ENCODE peak calls at places on chromosome 7, in nine cellular contexts. M, W, S, X, L, O, P, G and A are unnamed samples.

GRCh38 chr7:3787717-3788311 is 486.8 kb downstream of the SDK1 start:
- DNase-seq in M (no peak), W (no peak), S (no peak), X (no peak), L (no peak), O (no peak), P (peak), G (no peak), A (no peak)

GRCh38 chr7:150385240-150385830 is 6.2 kb downstream of the ZNF775 start:
- DNase-seq in M (no peak), W (peak), S (no peak), X (no peak), L (no peak), O (no peak), P (no peak), G (no peak), A (no peak)

GRCh38 chr7:131629203-131629871 is 72.9 kb upstream of the PODXL start:
- DNase-seq in M (no peak), W (no peak), S (no peak), X (no peak), L (no peak), O (no peak), P (no peak), G (peak), A (no peak)

GRCh38 chr7:142196066-142196840 is 61.6 kb downstream of the PRSS58 start:
- DNase-seq in M (no peak), W (no peak), S (no peak), X (no peak), L (no peak), O (no peak), P (no peak), G (no peak), A (no peak)

GRCh38 chr7:130748531-130749389 is 14.8 kb upstream of the KLF14 start:
- DNase-seq in M (no peak), W (no peak), S (no peak), X (no peak), L (no peak), O (no peak), P (no peak), G (no peak), A (no peak)

GRCh38 chr7:97460433-97460832 is 271.5 kb upstream of the TAC1 start:
- DNase-seq in M (no peak), W (no peak), S (no peak), X (no peak), L (no peak), O (no peak), P (no peak), G (no peak), A (no peak)

GRCh38 chr7:129553861-129554530 is 51.7 kb downstream of the SMKR1 start:
- DNase-seq in M (peak), W (no peak), S (no peak), X (no peak), L (peak), O (no peak), P (no peak), G (no peak), A (no peak)

GRCh38 chr7:22864855-22865606 is 42.4 kb upstream of the TOMM7 start:
- DNase-seq in M (peak), W (no peak), S (peak), X (no peak), L (no peak), O (peak), P (no peak), G (no peak), A (no peak)

GRCh38 chr7:128191136-128191844 is 49.8 kb upstream of the LEP start:
- DNase-seq in M (no peak), W (no peak), S (peak), X (no peak), L (no peak), O (peak), P (no peak), G (no peak), A (no peak)

GRCh38 chr7:80552304-80552703 is 40.4 kb upstream of the GNAT3 start:
- DNase-seq in M (no peak), W (no peak), S (no peak), X (no peak), L (no peak), O (no peak), P (no peak), G (no peak), A (no peak)

GRCh38 chr7:106613279-106613678 is 47.7 kb downstream of the CCDC71L start:
- DNase-seq in M (no peak), W (no peak), S (no peak), X (no peak), L (no peak), O (no peak), P (no peak), G (no peak), A (no peak)

GRCh38 chr7:12674861-12675260 is 12.6 kb upstream of the ARL4A start:
- DNase-seq in M (peak), W (no peak), S (peak), X (peak), L (peak), O (peak), P (no peak), G (peak), A (peak)

GRCh38 chr7:145293120-145293792 is 457.4 kb upstream of the TPK1 start:
- DNase-seq in M (no peak), W (no peak), S (no peak), X (no peak), L (no peak), O (no peak), P (no peak), G (no peak), A (no peak)

GRCh38 chr7:26639695-26640094 is 224.7 kb downstream of the SKAP2 start:
- DNase-seq in M (no peak), W (no peak), S (no peak), X (no peak), L (no peak), O (no peak), P (no peak), G (no peak), A (no peak)

GRCh38 chr7:41164440-41164839 is 538.5 kb downstream of the INHBA start:
- DNase-seq in M (no peak), W (no peak), S (no peak), X (no peak), L (no peak), O (no peak), P (no peak), G (no peak), A (no peak)

DNA sequence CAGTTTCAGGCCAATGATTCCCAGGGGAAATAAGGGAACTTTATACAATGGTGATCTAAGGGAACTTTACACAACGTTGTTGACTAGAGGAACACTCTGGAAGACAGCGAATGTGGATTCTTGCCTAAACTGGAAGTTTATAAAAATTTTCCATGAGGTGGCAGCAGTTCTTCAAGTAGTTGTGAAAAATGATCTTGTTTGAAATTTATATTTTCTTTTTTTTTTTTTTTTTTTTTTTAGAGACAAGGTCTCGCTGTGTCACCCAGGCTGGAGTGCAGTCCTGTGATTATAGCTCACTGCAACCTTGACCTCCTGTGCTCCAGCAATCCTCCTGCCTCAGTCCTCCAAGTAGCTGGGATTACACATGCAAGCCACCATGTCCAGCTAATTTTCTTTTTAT is 32.1 kb upstream of the GTF2I start:
- DNase-seq in M (no peak), W (no peak), S (no peak), X (no peak), L (no peak), O (no peak), P (no peak), G (no peak), A (no peak)
- TF ChIP-seq CTCF in M (no peak), W (no peak), S (peak), X (no peak), L (peak), O (no peak), P (no peak), G (no peak), A (no peak)

DNA sequence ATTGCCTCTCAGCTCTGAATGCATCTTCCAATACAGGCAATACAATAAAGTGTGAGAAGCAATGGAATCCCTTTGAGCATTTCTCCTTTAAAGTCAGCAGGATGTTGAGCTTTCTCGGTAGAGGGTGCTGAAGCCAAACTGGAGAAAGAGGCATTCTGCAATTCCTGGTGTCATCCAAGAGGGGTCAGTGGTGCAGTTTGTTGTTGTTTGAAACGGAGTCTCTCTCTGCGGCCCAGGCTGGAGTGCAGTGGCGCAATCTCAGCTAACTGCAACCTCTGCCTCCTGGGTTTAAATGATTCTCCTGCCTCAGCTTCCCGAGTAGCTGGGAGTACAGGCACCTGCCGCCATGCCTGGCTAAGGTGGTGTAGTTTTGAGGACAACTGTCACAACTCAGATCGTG is 486.5 kb downstream of the CALN1 start:
- DNase-seq in M (peak), W (peak), S (no peak), X (no peak), L (no peak), O (peak), P (no peak), G (no peak), A (no peak)
- TF ChIP-seq CTCF in M (peak), W (peak), S (no peak), X (no peak), L (no peak), O (peak), P (no peak), G (no peak), A (no peak)

GRCh38 chr7:33529070-33529469 is 376.3 kb upstream of the BMPER start:
- DNase-seq in M (no peak), W (no peak), S (no peak), X (no peak), L (no peak), O (no peak), P (no peak), G (no peak), A (no peak)

GRCh38 chr7:33534830-33535229 is 370.5 kb upstream of the BMPER start:
- DNase-seq in M (no peak), W (no peak), S (no peak), X (no peak), L (no peak), O (no peak), P (no peak), G (no peak), A (no peak)

GRCh38 chr7:33536398-33536797 is 368.9 kb upstream of the BMPER start:
- DNase-seq in M (no peak), W (no peak), S (no peak), X (no peak), L (no peak), O (no peak), P (no peak), G (no peak), A (no peak)

GRCh38 chr7:33530664-33531063 is 374.7 kb upstream of the BMPER start:
- DNase-seq in M (no peak), W (no peak), S (no peak), X (no peak), L (no peak), O (no peak), P (no peak), G (no peak), A (no peak)
- TF ChIP-seq CTCF in M (no peak), W (no peak), S (no peak), X (no peak), L (no peak), O (peak), P (no peak), G (no peak), A (no peak)

GRCh38 chr7:157516311-157516710 is 179.5 kb downstream of the DNAJB6 start:
- DNase-seq in M (no peak), W (no peak), S (peak), X (no peak), L (no peak), O (no peak), P (no peak), G (no peak), A (no peak)
- TF ChIP-seq CTCF in M (no peak), W (no peak), S (no peak), X (no peak), L (no peak), O (no peak), P (no peak), G (no peak), A (no peak)

DNA sequence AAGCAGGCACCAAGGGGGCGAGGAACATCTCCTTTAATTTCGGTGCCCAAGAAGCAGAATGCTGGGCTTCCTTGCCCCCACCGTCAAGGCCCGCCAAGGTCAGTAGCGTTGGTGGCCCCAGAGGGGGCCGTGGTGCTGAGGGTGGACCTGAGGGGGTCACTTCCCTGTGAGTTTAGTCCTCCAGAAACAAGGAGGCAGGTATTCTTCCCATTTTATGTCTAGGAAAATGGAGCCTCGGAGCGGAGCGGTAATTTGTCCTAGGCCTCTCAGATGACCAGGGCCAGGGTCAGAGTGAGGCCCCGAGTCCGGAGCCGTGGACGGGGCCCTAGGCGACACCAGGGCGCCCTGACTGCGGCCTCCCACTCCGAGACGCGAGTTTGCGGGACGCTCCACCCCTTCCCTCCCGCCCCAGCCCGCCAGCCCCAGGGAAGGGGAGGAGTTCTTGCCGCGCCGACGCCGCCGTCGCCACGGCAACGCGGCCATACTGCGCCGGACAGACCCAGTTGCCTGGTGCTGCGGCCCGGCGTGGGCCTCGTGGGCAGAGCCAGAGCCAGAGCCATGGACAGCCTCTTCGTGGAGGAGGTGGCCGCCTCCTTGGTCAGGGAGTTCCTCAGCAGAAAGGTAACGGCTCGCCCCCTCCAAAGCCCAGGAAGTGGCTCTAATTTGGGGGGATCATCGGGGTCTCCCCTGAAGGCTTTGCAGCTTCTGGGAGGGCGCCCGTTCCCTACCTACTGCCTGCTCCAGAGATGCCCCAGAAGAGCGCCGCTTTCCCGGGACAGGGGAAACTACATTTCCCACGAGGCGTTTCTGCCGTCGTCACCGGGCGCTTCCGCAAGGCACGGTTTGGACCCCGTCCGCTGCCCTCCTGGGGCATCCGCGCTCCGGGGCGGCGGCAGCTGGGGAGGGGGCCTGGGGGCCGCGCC is at the start of gene MINDY4:
- DNase-seq in M (peak), W (peak), S (peak), X (peak), L (peak), O (peak), P (peak), G (peak), A (peak)
- TF ChIP-seq CTCF in M (no peak), W (no peak), S (peak), X (no peak), L (no peak), O (peak), P (no peak), G (no peak), A (no peak)

GRCh38 chr7:118758582-118758981 is 534.1 kb downstream of the ANKRD7 start:
- DNase-seq in M (no peak), W (no peak), S (no peak), X (no peak), L (no peak), O (no peak), P (no peak), G (no peak), A (no peak)

GRCh38 chr7:118753464-118753863 is 529.0 kb downstream of the ANKRD7 start:
- DNase-seq in M (no peak), W (no peak), S (no peak), X (no peak), L (no peak), O (no peak), P (no peak), G (no peak), A (no peak)

GRCh38 chr7:118754608-118755007 is 530.1 kb downstream of the ANKRD7 start:
- DNase-seq in M (no peak), W (no peak), S (no peak), X (no peak), L (no peak), O (no peak), P (no peak), G (no peak), A (no peak)

GRCh38 chr7:118755067-118755625 is 530.6 kb downstream of the ANKRD7 start:
- DNase-seq in M (no peak), W (no peak), S (no peak), X (no peak), L (no peak), O (no peak), P (no peak), G (no peak), A (no peak)
- TF ChIP-seq CTCF in M (no peak), W (no peak), S (no peak), X (no peak), L (no peak), O (no peak), P (no peak), G (no peak), A (no peak)

GRCh38 chr7:94907420-94908203 is at the start of gene PPP1R9A:
- DNase-seq in M (no peak), W (peak), S (peak), X (peak), L (peak), O (peak), P (peak), G (peak), A (no peak)
- TF ChIP-seq CTCF in M (no peak), W (no peak), S (peak), X (no peak), L (no peak), O (peak), P (no peak), G (no peak), A (no peak)

DNA sequence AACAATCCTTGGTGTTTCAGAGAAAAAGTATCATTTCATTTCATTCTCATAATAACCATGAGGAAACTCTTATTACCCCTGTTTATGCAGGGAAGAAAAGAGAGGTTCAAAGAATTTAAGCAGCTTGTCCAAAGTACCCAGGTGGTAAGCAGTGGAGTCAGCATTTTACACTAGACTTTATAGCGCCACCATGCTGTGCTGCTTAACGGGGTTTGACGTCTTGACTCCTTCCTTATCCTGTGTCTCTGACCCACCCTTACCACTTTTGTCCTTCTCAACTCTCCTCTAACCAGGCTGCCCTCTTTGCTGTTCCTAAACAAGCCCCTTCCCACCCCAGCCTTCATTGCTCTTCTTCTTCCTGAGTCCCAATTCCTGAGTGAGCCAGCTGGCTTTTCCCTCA is 117.0 kb upstream of the AHR start:
- DNase-seq in M (no peak), W (peak), S (no peak), X (no peak), L (no peak), O (no peak), P (no peak), G (no peak), A (no peak)
- TF ChIP-seq CTCF in M (no peak), W (no peak), S (no peak), X (no peak), L (no peak), O (peak), P (no peak), G (no peak), A (no peak)